ENCODE peak calls at places on chromosomes 16 and 17, in ten cellular contexts. One of them, this sample, is unnamed.
A peak's percentile ranks its signal among the peaks of the same experiment; 100 is the strongest.

GRCh38 chr16:89805136-89805905 is 11.1 kb downstream of the FANCA start:
- DNase-seq in IMR-90: peak; percentile 83
- DNase-seq in HT-29: no peak
- DNase-seq in GM10248: no peak
- DNase-seq in central memory CD4-positive, alpha-beta T cell: no peak
- DNase-seq in progenitor cell of endocrine pancreas: no peak
- DNase-seq in pulmonary artery endothelial cell: no peak
- DNase-seq in substantia nigra: no peak
- DNase-seq in heart left ventricle: no peak
- DNase-seq in AG09309: peak; percentile 18
- DNase-seq in this sample: no peak

GRCh38 chr16:58582971-58583765 is 46.5 kb downstream of the CNOT1 start:
- DNase-seq in central memory CD4-positive, alpha-beta T cell: no peak
- DNase-seq in heart left ventricle: no peak
- DNase-seq in progenitor cell of endocrine pancreas: no peak
- DNase-seq in IMR-90: no peak
- DNase-seq in AG09309: no peak
- DNase-seq in substantia nigra: no peak
- DNase-seq in pulmonary artery endothelial cell: peak; percentile 13
- DNase-seq in HT-29: no peak
- DNase-seq in GM10248: no peak
- DNase-seq in this sample: no peak

GRCh38 chr16:28846933-28847273 is 755 bp upstream of the TUFM start:
- DNase-seq in IMR-90: peak; percentile 6
- DNase-seq in GM10248: no peak
- DNase-seq in HT-29: no peak
- DNase-seq in heart left ventricle: no peak
- DNase-seq in pulmonary artery endothelial cell: no peak
- DNase-seq in substantia nigra: no peak
- DNase-seq in central memory CD4-positive, alpha-beta T cell: no peak
- DNase-seq in progenitor cell of endocrine pancreas: no peak
- DNase-seq in AG09309: no peak
- DNase-seq in this sample: peak; percentile 26

GRCh38 chr17:68718465-68718864 is 117.3 kb upstream of the FAM20A start:
- DNase-seq in IMR-90: no peak
- DNase-seq in substantia nigra: no peak
- DNase-seq in GM10248: no peak
- DNase-seq in heart left ventricle: no peak
- DNase-seq in HT-29: no peak
- DNase-seq in progenitor cell of endocrine pancreas: no peak
- DNase-seq in pulmonary artery endothelial cell: no peak
- DNase-seq in AG09309: no peak
- DNase-seq in central memory CD4-positive, alpha-beta T cell: no peak
- DNase-seq in this sample: no peak

GRCh38 chr16:88924834-88925539 is 52.0 kb downstream of the CBFA2T3 start:
- DNase-seq in central memory CD4-positive, alpha-beta T cell: no peak
- DNase-seq in HT-29: no peak
- DNase-seq in substantia nigra: no peak
- DNase-seq in pulmonary artery endothelial cell: peak; percentile 13
- DNase-seq in heart left ventricle: no peak
- DNase-seq in GM10248: peak; percentile 72
- DNase-seq in AG09309: peak; percentile 45
- DNase-seq in progenitor cell of endocrine pancreas: no peak
- DNase-seq in IMR-90: peak; percentile 73
- DNase-seq in this sample: peak; percentile 89

GRCh38 chr16:12470311-12471229 is 333.1 kb downstream of the CPPED1 start:
- DNase-seq in AG09309: no peak
- DNase-seq in pulmonary artery endothelial cell: no peak
- DNase-seq in IMR-90: peak; percentile 71
- DNase-seq in heart left ventricle: peak; percentile 65
- DNase-seq in GM10248: no peak
- DNase-seq in substantia nigra: no peak
- DNase-seq in central memory CD4-positive, alpha-beta T cell: no peak
- DNase-seq in progenitor cell of endocrine pancreas: no peak
- DNase-seq in HT-29: no peak
- DNase-seq in this sample: no peak

GRCh38 chr16:15583526-15583925 is 59.4 kb downstream of the MARF1 start:
- DNase-seq in IMR-90: no peak
- DNase-seq in GM10248: no peak
- DNase-seq in pulmonary artery endothelial cell: no peak
- DNase-seq in heart left ventricle: no peak
- DNase-seq in AG09309: no peak
- DNase-seq in progenitor cell of endocrine pancreas: no peak
- DNase-seq in substantia nigra: no peak
- DNase-seq in central memory CD4-positive, alpha-beta T cell: no peak
- DNase-seq in HT-29: no peak
- DNase-seq in this sample: no peak

GRCh38 chr17:11351479-11351878 is 110.5 kb downstream of the SHISA6 start:
- DNase-seq in HT-29: no peak
- DNase-seq in pulmonary artery endothelial cell: no peak
- DNase-seq in IMR-90: no peak
- DNase-seq in substantia nigra: no peak
- DNase-seq in progenitor cell of endocrine pancreas: no peak
- DNase-seq in AG09309: no peak
- DNase-seq in central memory CD4-positive, alpha-beta T cell: no peak
- DNase-seq in GM10248: no peak
- DNase-seq in heart left ventricle: no peak
- DNase-seq in this sample: no peak

GRCh38 chr16:80968386-80969113 is 38.1 kb downstream of the CMC2 start:
- DNase-seq in substantia nigra: no peak
- DNase-seq in pulmonary artery endothelial cell: peak; percentile 1
- DNase-seq in GM10248: no peak
- DNase-seq in heart left ventricle: no peak
- DNase-seq in HT-29: peak; percentile 16
- DNase-seq in IMR-90: peak; percentile 68
- DNase-seq in AG09309: no peak
- DNase-seq in progenitor cell of endocrine pancreas: no peak
- DNase-seq in central memory CD4-positive, alpha-beta T cell: no peak
- DNase-seq in this sample: no peak

GRCh38 chr16:46972971-46973456 is 460 bp downstream of the DNAJA2 start:
- DNase-seq in substantia nigra: no peak
- DNase-seq in heart left ventricle: peak; percentile 49
- DNase-seq in HT-29: no peak
- DNase-seq in GM10248: peak; percentile 68
- DNase-seq in AG09309: no peak
- DNase-seq in IMR-90: no peak
- DNase-seq in progenitor cell of endocrine pancreas: peak; percentile 33
- DNase-seq in central memory CD4-positive, alpha-beta T cell: peak; percentile 41
- DNase-seq in pulmonary artery endothelial cell: no peak
- DNase-seq in this sample: peak; percentile 40

This sample was measured in cardiac muscle cell.